ENCODE peak calls at places on chromosome 13, in eight cellular contexts. L is HFFc6; M is stimulated activated CD4-positive, alpha-beta T cell treated with anti-CD3 and anti-CD28 coated beads, Interleukin-1b, Interleukin-23, amount 100 ng/mL, for 24 hours; O is fibroblast of the conjunctiva; X is GM20000; Z is psoas muscle; H is NCI-H1694; N is cardiac muscle cell. I is an unnamed sample.

GRCh38 chr13:111920932-111921705 is 145.8 kb upstream of the SOX1 start:
- DNase-seq in L (no peak), M (no peak), O (no peak), X (no peak), Z (no peak), H (no peak), N (no peak), I (no peak)

GRCh38 chr13:113058988-113059850 is 46.4 kb upstream of the F7 start:
- DNase-seq in L (no peak), M (no peak), O (no peak), X (no peak), Z (no peak), H (no peak), N (no peak), I (no peak)

GRCh38 chr13:40221131-40221459 is 445.3 kb downstream of the FOXO1 start:
- DNase-seq in L (no peak), M (no peak), O (no peak), X (no peak), Z (no peak), H (no peak), N (no peak), I (no peak)

GRCh38 chr13:34886987-34887386 is 55.1 kb upstream of the NBEA start:
- DNase-seq in L (no peak), M (no peak), O (no peak), X (no peak), Z (no peak), H (no peak), N (no peak), I (no peak)

GRCh38 chr13:78604782-78605611 is 1.6 kb upstream of the POU4F1 start:
- DNase-seq in L (no peak), M (no peak), O (no peak), X (peak), Z (no peak), H (no peak), N (no peak), I (no peak)

GRCh38 chr13:111913790-111914189 is 153.2 kb upstream of the SOX1 start:
- DNase-seq in L (no peak), M (no peak), O (no peak), X (no peak), Z (no peak), H (no peak), N (no peak), I (no peak)

GRCh38 chr13:113981201-113981605 is 7.3 kb upstream of the C13orf46 start:
- DNase-seq in L (no peak), M (no peak), O (no peak), X (no peak), Z (peak), H (peak), N (no peak), I (no peak)

GRCh38 chr13:42981317-42981716 is 10.7 kb downstream of the EPSTI1 start:
- DNase-seq in L (no peak), M (no peak), O (no peak), X (no peak), Z (no peak), H (no peak), N (no peak), I (no peak)

GRCh38 chr13:81487151-81487550 is 1146.2 kb upstream of the SPRY2 start:
- DNase-seq in L (no peak), M (no peak), O (peak), X (no peak), Z (no peak), H (no peak), N (peak), I (no peak)

GRCh38 chr13:100140441-100140840 is 51.5 kb downstream of the PCCA start:
- DNase-seq in L (no peak), M (no peak), O (no peak), X (no peak), Z (no peak), H (no peak), N (no peak), I (no peak)

GRCh38 chr13:103976371-103976770 is 910.2 kb upstream of the SLC10A2 start:
- DNase-seq in L (no peak), M (no peak), O (no peak), X (no peak), Z (no peak), H (no peak), N (no peak), I (no peak)

GRCh38 chr13:44104969-44105368 is 225.3 kb downstream of the LACC1 start:
- DNase-seq in L (no peak), M (no peak), O (no peak), X (no peak), Z (no peak), H (no peak), N (peak), I (no peak)

GRCh38 chr13:41224113-41225110 is 30.0 kb upstream of the KBTBD7 start:
- DNase-seq in L (peak), M (no peak), O (peak), X (no peak), Z (no peak), H (no peak), N (no peak), I (no peak)

GRCh38 chr13:110323172-110323851 is 16.2 kb downstream of the COL4A2 start:
- DNase-seq in L (peak), M (no peak), O (no peak), X (no peak), Z (no peak), H (no peak), N (no peak), I (no peak)

GRCh38 chr13:42970824-42971669 is 21.0 kb downstream of the EPSTI1 start:
- DNase-seq in L (peak), M (peak), O (no peak), X (peak), Z (no peak), H (peak), N (peak), I (no peak)

GRCh38 chr13:36377822-36378480 is 31.8 kb upstream of the SPART start:
- DNase-seq in L (peak), M (no peak), O (no peak), X (no peak), Z (no peak), H (no peak), N (no peak), I (no peak)

GRCh38 chr13:35255241-35255640 is 221.2 kb downstream of the MAB21L1 start:
- DNase-seq in L (no peak), M (no peak), O (no peak), X (no peak), Z (no peak), H (no peak), N (no peak), I (no peak)

I was measured in stimulated activated CD8-positive, alpha-beta memory T cell treated with anti-CD3 and anti-CD28 coated beads, Interleukin-7, amount 100 ng/mL, for 1 hour.